ENCODE peak calls at places on chromosomes 3 and 15, in seven cellular contexts. Y, B, H, K, D, F and W are unnamed samples.

GRCh38 chr3:195213639-195214315 is 57.2 kb downstream of the XXYLT1 start:
- DNase-seq in D (no peak), K (no peak), F (no peak), B (no peak), H (no peak), Y (no peak), W (no peak)

GRCh38 chr3:63128380-63128779 is 149.7 kb upstream of the SYNPR start:
- DNase-seq in F (no peak), B (no peak), D (no peak), K (no peak), H (no peak), Y (no peak), W (no peak)

GRCh38 chr15:98745179-98745578 is 96.8 kb downstream of the IGF1R start:
- DNase-seq in Y (no peak), H (no peak), K (no peak), F (no peak), B (peak; percentile 63), D (no peak), W (peak; percentile 63)

GRCh38 chr15:87154771-87155170 is 1075.1 kb downstream of the AGBL1 start:
- DNase-seq in K (peak; percentile 92), D (no peak), B (no peak), Y (no peak), F (peak; percentile 95), H (no peak), W (no peak)

GRCh38 chr15:89559865-89560264 is 15.4 kb upstream of the TICRR start:
- DNase-seq in B (no peak), H (no peak), K (no peak), Y (no peak), D (no peak), F (no peak), W (no peak)

GRCh38 chr3:105647047-105647446 is 221.8 kb downstream of the CBLB start:
- DNase-seq in F (peak; percentile 95), H (no peak), D (no peak), B (no peak), K (peak; percentile 93), Y (no peak), W (peak; percentile 47)

GRCh38 chr3:145798691-145799550 is 362.1 kb downstream of the PLOD2 start:
- DNase-seq in Y (no peak), H (no peak), D (no peak), B (no peak), K (no peak), F (peak; percentile 12), W (no peak)

GRCh38 chr3:156218353-156218744 is 98.0 kb downstream of the KCNAB1 start:
- DNase-seq in B (no peak), D (no peak), F (peak; percentile 52), H (no peak), K (peak; percentile 29), Y (no peak), W (no peak)

GRCh38 chr15:72379856-72380255 is 4.0 kb upstream of the HEXA start:
- DNase-seq in Y (no peak), K (no peak), D (no peak), H (no peak), B (no peak), F (no peak), W (peak; percentile 5)

GRCh38 chr3:123084192-123084591 is 17.4 kb downstream of the PDIA5 start:
- DNase-seq in D (no peak), H (peak; percentile 26), Y (no peak), B (no peak), K (no peak), F (peak; percentile 20), W (no peak)

GRCh38 chr3:33858131-33858530 is 59.7 kb downstream of the PDCD6IP start:
- DNase-seq in Y (no peak), H (no peak), K (no peak), D (no peak), B (no peak), F (no peak), W (no peak)

GRCh38 chr3:116470589-116470988 is 25.3 kb upstream of the LSAMP start:
- DNase-seq in D (no peak), K (no peak), Y (no peak), B (no peak), H (no peak), F (no peak), W (no peak)

GRCh38 chr15:33547876-33548275 is 237.1 kb downstream of the RYR3 start:
- DNase-seq in B (no peak), F (peak; percentile 46), K (peak; percentile 36), H (no peak), Y (no peak), D (peak; percentile 69), W (no peak)

GRCh38 chr3:66489577-66489976 is 11.2 kb downstream of the LRIG1 start:
- DNase-seq in K (no peak), B (no peak), Y (no peak), D (no peak), F (no peak), H (no peak), W (no peak)

GRCh38 chr3:141050913-141051632 is at the start of gene SPSB4:
- DNase-seq in Y (peak; percentile 89), F (peak; percentile 68), K (peak; percentile 49), H (peak; percentile 75), D (no peak), B (peak; percentile 21), W (peak; percentile 1)

GRCh38 chr15:45573961-45574629 is 13.1 kb upstream of the BLOC1S6 start:
- DNase-seq in F (no peak), D (no peak), K (no peak), H (no peak), Y (no peak), B (peak; percentile 19), W (no peak)

GRCh38 chr3:27914199-27914598 is 192.1 kb upstream of the EOMES start:
- DNase-seq in F (no peak), D (no peak), B (no peak), Y (no peak), K (no peak), H (no peak), W (peak; percentile 5)

GRCh38 chr15:80182611-80183210 is 29.9 kb downstream of the FAH start:
- DNase-seq in D (no peak), H (no peak), Y (no peak), K (peak; percentile 76), F (peak; percentile 83), B (no peak), W (no peak)

GRCh38 chr3:109985942-109986555 is 648.7 kb upstream of the DPPA4 start:
- DNase-seq in F (no peak), Y (no peak), B (no peak), D (no peak), K (no peak), H (no peak), W (no peak)

GRCh38 chr3:63450023-63450422 is 171.9 kb downstream of the SYNPR start:
- DNase-seq in Y (no peak), B (no peak), K (peak; percentile 52), F (peak; percentile 60), D (no peak), H (no peak), W (peak; percentile 45)

GRCh38 chr3:108297636-108298035 is 1.3 kb downstream of the HHLA2 start:
- DNase-seq in D (no peak), B (no peak), F (no peak), Y (peak; percentile 84), K (no peak), H (no peak), W (no peak)

GRCh38 chr15:71195242-71195641 is 80.0 kb downstream of the THSD4 start:
- DNase-seq in B (no peak), K (no peak), F (no peak), H (no peak), Y (no peak), D (no peak), W (no peak)

GRCh38 chr15:71197620-71198019 is 82.3 kb downstream of the THSD4 start:
- DNase-seq in B (no peak), H (no peak), K (no peak), F (no peak), D (no peak), Y (no peak), W (no peak)

GRCh38 chr15:71201471-71201870 is 86.2 kb downstream of the THSD4 start:
- DNase-seq in F (no peak), Y (no peak), D (no peak), H (peak; percentile 21), B (peak; percentile 11), K (no peak), W (peak; percentile 7)

GRCh38 chr15:71199384-71200351 is 84.4 kb downstream of the THSD4 start:
- DNase-seq in K (peak; percentile 52), D (no peak), H (no peak), B (no peak), F (peak; percentile 64), Y (no peak), W (no peak)

GRCh38 chr15:71198846-71199245 is 83.6 kb downstream of the THSD4 start:
- DNase-seq in H (no peak), B (no peak), K (no peak), F (no peak), Y (no peak), D (no peak), W (no peak)
- H3K27ac ChIP-seq in H (peak overlapping the region; percentile 59), B (no peak overlapping the region), K (no peak overlapping the region), F (no peak overlapping the region), Y (no peak overlapping the region), D (no peak overlapping the region), W (no peak overlapping the region)

DNA sequence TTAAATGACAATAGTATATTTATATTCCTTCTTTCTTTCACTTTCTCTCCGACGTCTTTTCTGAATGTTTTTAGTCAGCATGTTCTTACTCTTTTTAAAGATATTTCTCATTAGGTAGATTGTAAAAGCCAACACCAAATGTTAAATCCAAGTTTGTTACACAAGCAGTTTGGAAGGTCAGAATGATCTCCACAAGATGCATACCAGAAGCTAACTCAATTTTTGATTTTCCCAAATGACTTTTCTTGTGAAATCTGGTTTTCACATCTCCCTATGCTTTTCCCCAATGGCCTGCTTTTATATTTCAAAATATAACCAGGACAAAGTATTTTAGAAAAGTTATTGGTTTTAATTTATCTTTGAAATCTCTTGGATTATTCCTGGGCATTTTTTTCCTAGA is 49.7 kb upstream of the TPRG1 start:
- DNase-seq in K (no peak), B (no peak), D (no peak), F (no peak), H (no peak), Y (no peak), W (no peak)
- H3K27ac ChIP-seq in K (no peak overlapping the region), B (peak overlapping the region; percentile 65), D (no peak overlapping the region), F (no peak overlapping the region), H (peak overlapping the region; percentile 73), Y (peak overlapping the region; percentile 20), W (no peak overlapping the region)

DNA sequence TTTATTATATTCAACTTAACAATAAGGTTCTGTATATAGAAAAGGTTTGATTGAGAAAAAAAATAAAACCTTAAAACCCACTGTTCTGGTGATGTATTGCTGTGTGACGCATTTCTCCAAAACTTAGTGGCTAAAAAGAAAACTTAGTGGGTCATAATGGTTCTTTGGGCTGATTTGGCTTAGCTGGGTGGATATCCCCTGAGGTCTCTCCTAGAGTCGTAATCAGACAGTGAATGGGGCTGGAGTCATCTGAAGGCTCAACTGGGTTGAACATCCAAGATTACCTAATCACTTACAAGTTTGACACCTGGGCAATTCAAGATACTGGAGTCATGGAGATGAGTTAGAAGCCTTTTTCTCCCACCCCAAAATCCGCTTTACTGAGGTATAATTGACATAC is 111.6 kb upstream of the TBL1XR1 start:
- DNase-seq in B (no peak), K (no peak), Y (no peak), F (no peak), H (no peak), D (no peak), W (no peak)
- H3K27ac ChIP-seq in B (no peak overlapping the region), K (no peak overlapping the region), Y (no peak overlapping the region), F (no peak overlapping the region), H (no peak overlapping the region), D (no peak overlapping the region), W (no peak overlapping the region)

DNA sequence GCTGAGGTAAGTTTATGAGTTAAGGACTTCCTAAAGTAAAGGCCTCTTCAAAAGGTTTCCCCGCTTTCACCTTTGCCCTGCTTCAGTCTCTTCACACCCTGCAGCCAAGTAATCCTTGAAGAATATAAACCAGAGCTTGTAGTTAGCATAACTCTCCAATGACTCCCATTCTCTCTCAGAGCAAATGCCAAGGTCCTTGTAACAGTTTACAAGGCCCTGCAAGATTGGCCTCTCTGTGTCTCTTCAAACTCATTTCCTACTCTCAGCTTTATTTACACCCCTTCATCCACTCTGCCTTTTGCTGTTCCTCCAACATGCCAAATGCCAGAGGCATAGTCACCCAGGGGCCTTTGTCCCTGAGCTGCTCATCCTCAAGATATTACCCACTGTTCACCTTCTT is 60.5 kb upstream of the MME start:
- DNase-seq in H (no peak), D (no peak), B (peak; percentile 49), F (peak; percentile 8), Y (no peak), K (no peak), W (peak; percentile 80)
- H3K27ac ChIP-seq in H (no peak overlapping the region), D (no peak overlapping the region), B (no peak overlapping the region), F (no peak overlapping the region), Y (no peak overlapping the region), K (no peak overlapping the region), W (no peak overlapping the region)